ENCODE peak calls at places on chromosomes 3 and 15, in six cellular contexts. I is H4; Z is stimulated activated CD8-positive, alpha-beta memory T cell treated with anti-CD3 and anti-CD28 coated beads, Interleukin-4, amount 100 ng/mL, for 1 hour; H is activated naive CD4-positive, alpha-beta T cell treated with anti-CD3 and anti-CD28 coated beads, Interleukin-2, amount 50 U/mL, for 16 hours; Y is T-helper 1 cell; U is activated gamma-delta T cell treated with Interleukin-2 at 50 U/mL for 16 hours. O is an unnamed sample.

GRCh38 chr3:11282250-11283125 is 10.3 kb downstream of the ATG7 start:
- DNase-seq in I (no peak), H (no peak), Y (no peak), U (no peak), Z (no peak), O (no peak)

GRCh38 chr3:183330881-183331280 is 77.8 kb downstream of the B3GNT5 start:
- DNase-seq in Y (no peak), Z (no peak), U (no peak), I (no peak), H (no peak), O (no peak)

GRCh38 chr15:67018451-67018850 is 47.0 kb upstream of the SMAD3 start:
- DNase-seq in Z (no peak), Y (no peak), H (no peak), U (no peak), I (no peak), O (no peak)

GRCh38 chr15:31379042-31379441 is 52.4 kb downstream of the KLF13 start:
- DNase-seq in U (no peak), H (no peak), Y (no peak), I (no peak), Z (no peak), O (no peak)

GRCh38 chr15:42152196-42152920 is 4.1 kb downstream of the PLA2G4F start:
- DNase-seq in Y (no peak), I (no peak), Z (no peak), U (no peak), H (no peak), O (no peak)

GRCh38 chr15:29018406-29018805 is 132.6 kb downstream of the APBA2 start:
- DNase-seq in I (no peak), Y (no peak), H (no peak), Z (no peak), U (no peak), O (no peak)

GRCh38 chr3:73437828-73438227 is 186.9 kb downstream of the PDZRN3 start:
- DNase-seq in Z (no peak), U (no peak), I (no peak), Y (no peak), H (no peak), O (no peak)

GRCh38 chr3:7682822-7683229 is 818.8 kb upstream of the LMCD1 start:
- DNase-seq in I (peak; percentile 70), H (no peak), Y (no peak), U (no peak), Z (no peak), O (no peak)

GRCh38 chr15:29731865-29732264 is 90.4 kb downstream of the TJP1 start:
- DNase-seq in Z (no peak), H (no peak), U (no peak), I (no peak), Y (no peak), O (no peak)

GRCh38 chr3:63751459-63751858 is 67.6 kb upstream of the C3orf49 start:
- DNase-seq in Z (no peak), U (no peak), Y (no peak), I (no peak), H (no peak), O (no peak)

GRCh38 chr3:113249111-113249510 is 37.8 kb downstream of the BOC start:
- DNase-seq in Y (no peak), Z (no peak), H (no peak), I (peak; percentile 39), U (no peak), O (no peak)

GRCh38 chr3:16723994-16724393 is 118.8 kb upstream of the DAZL start:
- DNase-seq in U (no peak), H (no peak), Z (no peak), Y (no peak), I (peak; percentile 32), O (no peak)

GRCh38 chr15:70497661-70498060 is 265.7 kb downstream of the UACA start:
- DNase-seq in H (no peak), I (no peak), Z (no peak), Y (no peak), U (no peak), O (no peak)

GRCh38 chr3:134009345-134010000 is 20.3 kb downstream of the SLCO2A1 start:
- DNase-seq in Z (no peak), I (peak; percentile 47), Y (no peak), U (no peak), H (no peak), O (no peak)

GRCh38 chr3:104396974-104397669 is 969.6 kb upstream of the ALCAM start:
- DNase-seq in H (no peak), Z (no peak), I (peak; percentile 8), U (no peak), Y (no peak), O (no peak)

GRCh38 chr3:74491874-74492273 is 122.6 kb downstream of the CNTN3 start:
- DNase-seq in I (no peak), H (no peak), Y (no peak), Z (no peak), U (no peak), O (no peak)

GRCh38 chr3:64242435-64242834 is 17.2 kb upstream of the PRICKLE2 start:
- DNase-seq in U (no peak), H (no peak), Y (no peak), I (no peak), Z (no peak), O (no peak)

O was measured in esophagus squamous epithelium.